ENCODE peak calls at places on chromosome 18, in ten cellular contexts. U is HFF-Myc; D is GM13977; V is germinal center; C is lung; T is stimulated activated CD8-positive, alpha-beta memory T cell treated with anti-CD3 and anti-CD28 coated beads, Interleukin-15, amount 100 ng/mL, for 24 hours; E is A549; I is NAMALWA; F is cardiac fibroblast; Z is choroid plexus epithelial cell. H is an unnamed sample.

GRCh38 chr18:48293954-48294893 is 115.0 kb downstream of the ZBTB7C start:
- DNase-seq in T (no peak), C (peak; percentile 27), Z (no peak), D (no peak), U (no peak), E (no peak), V (no peak), I (no peak), F (no peak), H (no peak)

GRCh38 chr18:31241900-31242409 is 76.0 kb upstream of the DSG1 start:
- DNase-seq in C (no peak), I (peak; percentile 20), Z (no peak), U (no peak), E (peak; percentile 69), F (no peak), D (no peak), T (no peak), V (no peak), H (no peak)

GRCh38 chr18:69885841-69886531 is 61.7 kb downstream of the CD226 start:
- DNase-seq in V (no peak), T (no peak), E (no peak), D (peak; percentile 22), U (no peak), F (no peak), C (no peak), Z (no peak), I (no peak), H (peak; percentile 75)

GRCh38 chr18:35060092-35060491 is 18.9 kb downstream of the MAPRE2 start:
- DNase-seq in Z (no peak), D (no peak), T (no peak), U (no peak), C (no peak), V (no peak), F (no peak), E (no peak), I (no peak), H (no peak)

GRCh38 chr18:48590678-48591077 is 51.8 kb downstream of the CTIF start:
- DNase-seq in T (no peak), U (peak; percentile 43), C (no peak), F (peak; percentile 94), D (no peak), I (no peak), Z (peak; percentile 94), E (peak; percentile 20), V (no peak), H (no peak)

GRCh38 chr18:36808681-36809080 is 20.1 kb downstream of the TPGS2 start:
- DNase-seq in T (no peak), Z (peak; percentile 43), I (no peak), U (no peak), C (no peak), E (no peak), F (peak; percentile 65), V (no peak), D (no peak), H (no peak)

GRCh38 chr18:5395860-5396448 is 100.4 kb upstream of the ZBTB14 start:
- DNase-seq in I (no peak), T (no peak), C (no peak), U (no peak), F (no peak), D (no peak), V (no peak), E (no peak), Z (no peak), H (no peak)

GRCh38 chr18:47067648-47068047 is 32.2 kb upstream of the ELOA2 start:
- DNase-seq in V (no peak), U (no peak), C (no peak), E (no peak), Z (no peak), T (no peak), D (no peak), I (no peak), F (no peak), H (no peak)

GRCh38 chr18:51427012-51427411 is 229.5 kb upstream of the MEX3C start:
- DNase-seq in V (no peak), D (no peak), Z (peak; percentile 13), C (no peak), T (no peak), I (no peak), F (no peak), U (no peak), E (no peak), H (no peak)

GRCh38 chr18:23263551-23264235 is 128.4 kb downstream of the CABLES1 start:
- DNase-seq in F (no peak), D (no peak), T (no peak), Z (no peak), V (no peak), I (no peak), U (no peak), C (no peak), E (no peak), H (no peak)

GRCh38 chr18:10094154-10094553 is 180.3 kb downstream of the VAPA start:
- DNase-seq in D (no peak), U (peak; percentile 26), F (peak; percentile 63), I (no peak), E (no peak), Z (peak; percentile 44), V (no peak), T (no peak), C (no peak), H (no peak)

GRCh38 chr18:76361219-76361618 is 133.8 kb downstream of the ZNF516 start:
- DNase-seq in V (no peak), E (no peak), T (no peak), C (no peak), Z (no peak), U (no peak), I (no peak), D (no peak), F (no peak), H (no peak)

GRCh38 chr18:43278401-43278800 is 1.1 kb upstream of the SYT4 start:
- DNase-seq in D (no peak), I (no peak), C (no peak), V (no peak), E (no peak), Z (no peak), T (no peak), U (no peak), F (no peak), H (no peak)

GRCh38 chr18:55587341-55588000 is 521 bp downstream of the TCF4 start:
- DNase-seq in T (no peak), F (peak; percentile 57), D (peak; percentile 39), I (peak; percentile 65), E (peak; percentile 9), U (peak; percentile 32), Z (peak; percentile 48), C (no peak), V (peak; percentile 29), H (peak; percentile 38)

GRCh38 chr18:6795307-6795706 is 65.8 kb downstream of the ARHGAP28 start:
- DNase-seq in I (no peak), F (peak; percentile 9), Z (peak; percentile 80), C (no peak), E (no peak), U (no peak), D (no peak), T (no peak), V (no peak), H (no peak)

GRCh38 chr18:79681484-79682387 is 2.1 kb downstream of the CTDP1 start:
- DNase-seq in Z (peak; percentile 7), U (no peak), E (no peak), I (peak; percentile 8), T (no peak), D (no peak), C (no peak), F (no peak), V (no peak), H (no peak)

GRCh38 chr18:25621144-25621543 is 269.2 kb upstream of the ZNF521 start:
- DNase-seq in C (no peak), U (no peak), V (no peak), I (no peak), E (no peak), Z (no peak), T (no peak), F (no peak), D (no peak), H (no peak)

GRCh38 chr18:6476201-6476600 is 61.5 kb upstream of the L3MBTL4 start:
- DNase-seq in T (no peak), C (no peak), V (no peak), U (no peak), E (no peak), F (no peak), D (no peak), Z (no peak), I (no peak), H (no peak)

GRCh38 chr18:48975817-48976649 is 25.3 kb upstream of the SMAD7 start:
- DNase-seq in C (peak; percentile 62), T (peak; percentile 29), V (peak; percentile 78), F (peak; percentile 49), I (peak; percentile 47), E (peak; percentile 71), D (peak; percentile 94), Z (peak; percentile 38), U (no peak), H (peak; percentile 57)